ENCODE peak calls at places on chromosomes 11 and 22, in nine cellular contexts. One of them, this sample, is unnamed.

GRCh38 chr11:103894673-103895072 is 141.8 kb upstream of the DDI1 start:
- DNase-seq in renal cortical epithelial cell: no peak
- DNase-seq in osteocyte: no peak
- DNase-seq in nucleus accumbens: no peak
- DNase-seq in dermis blood vessel endothelial cell: no peak
- DNase-seq in GM12865: no peak
- DNase-seq in NCI-H774: no peak
- DNase-seq in WTC11: no peak
- DNase-seq in HEK293T: no peak
- DNase-seq in this sample: no peak

GRCh38 chr22:49321477-49322055 is 506.1 kb downstream of the BRD1 start:
- DNase-seq in GM12865: no peak
- DNase-seq in HEK293T: no peak
- DNase-seq in nucleus accumbens: no peak
- DNase-seq in NCI-H774: no peak
- DNase-seq in osteocyte: peak
- DNase-seq in WTC11: no peak
- DNase-seq in dermis blood vessel endothelial cell: no peak
- DNase-seq in renal cortical epithelial cell: no peak
- DNase-seq in this sample: no peak

GRCh38 chr22:46219650-46220049 is 30.4 kb downstream of the CDPF1 start:
- DNase-seq in osteocyte: no peak
- DNase-seq in HEK293T: no peak
- DNase-seq in nucleus accumbens: no peak
- DNase-seq in renal cortical epithelial cell: no peak
- DNase-seq in WTC11: no peak
- DNase-seq in dermis blood vessel endothelial cell: no peak
- DNase-seq in NCI-H774: peak
- DNase-seq in GM12865: peak
- DNase-seq in this sample: no peak

GRCh38 chr22:48761546-48761945 is 1066.1 kb downstream of the BRD1 start:
- DNase-seq in osteocyte: peak
- DNase-seq in WTC11: peak
- DNase-seq in renal cortical epithelial cell: no peak
- DNase-seq in dermis blood vessel endothelial cell: no peak
- DNase-seq in NCI-H774: no peak
- DNase-seq in nucleus accumbens: no peak
- DNase-seq in HEK293T: no peak
- DNase-seq in GM12865: no peak
- DNase-seq in this sample: no peak

GRCh38 chr11:10938650-10939387 is 81.0 kb upstream of the ZBED5 start:
- DNase-seq in osteocyte: no peak
- DNase-seq in renal cortical epithelial cell: no peak
- DNase-seq in HEK293T: no peak
- DNase-seq in nucleus accumbens: no peak
- DNase-seq in WTC11: no peak
- DNase-seq in GM12865: no peak
- DNase-seq in dermis blood vessel endothelial cell: no peak
- DNase-seq in NCI-H774: no peak
- DNase-seq in this sample: no peak

GRCh38 chr11:62142043-62142375 is 18.2 kb downstream of the INCENP start:
- DNase-seq in renal cortical epithelial cell: no peak
- DNase-seq in nucleus accumbens: no peak
- DNase-seq in osteocyte: peak
- DNase-seq in GM12865: no peak
- DNase-seq in dermis blood vessel endothelial cell: no peak
- DNase-seq in NCI-H774: no peak
- DNase-seq in HEK293T: no peak
- DNase-seq in WTC11: no peak
- DNase-seq in this sample: no peak

GRCh38 chr11:120168960-120169681 is 31.2 kb upstream of the TRIM29 start:
- DNase-seq in dermis blood vessel endothelial cell: peak
- DNase-seq in renal cortical epithelial cell: no peak
- DNase-seq in NCI-H774: peak
- DNase-seq in GM12865: peak
- DNase-seq in osteocyte: peak
- DNase-seq in WTC11: peak
- DNase-seq in nucleus accumbens: no peak
- DNase-seq in HEK293T: peak
- DNase-seq in this sample: no peak

GRCh38 chr11:72634472-72635095 is 39.6 kb downstream of the PDE2A start:
- DNase-seq in NCI-H774: no peak
- DNase-seq in nucleus accumbens: no peak
- DNase-seq in HEK293T: no peak
- DNase-seq in WTC11: no peak
- DNase-seq in renal cortical epithelial cell: no peak
- DNase-seq in GM12865: no peak
- DNase-seq in dermis blood vessel endothelial cell: peak
- DNase-seq in osteocyte: no peak
- DNase-seq in this sample: no peak

GRCh38 chr11:120137611-120138521 is at the start of gene TRIM29:
- DNase-seq in WTC11: no peak
- DNase-seq in NCI-H774: no peak
- DNase-seq in nucleus accumbens: no peak
- DNase-seq in GM12865: no peak
- DNase-seq in dermis blood vessel endothelial cell: no peak
- DNase-seq in HEK293T: no peak
- DNase-seq in renal cortical epithelial cell: peak
- DNase-seq in osteocyte: peak
- DNase-seq in this sample: no peak

GRCh38 chr22:48258841-48259240 is 1496.4 kb downstream of the TBC1D22A start:
- DNase-seq in GM12865: no peak
- DNase-seq in HEK293T: no peak
- DNase-seq in NCI-H774: no peak
- DNase-seq in renal cortical epithelial cell: no peak
- DNase-seq in dermis blood vessel endothelial cell: no peak
- DNase-seq in osteocyte: no peak
- DNase-seq in nucleus accumbens: no peak
- DNase-seq in WTC11: no peak
- DNase-seq in this sample: no peak

GRCh38 chr11:1292644-1293618 is 16.5 kb downstream of the TOLLIP start:
- DNase-seq in WTC11: no peak
- DNase-seq in renal cortical epithelial cell: no peak
- DNase-seq in osteocyte: no peak
- DNase-seq in HEK293T: no peak
- DNase-seq in NCI-H774: no peak
- DNase-seq in nucleus accumbens: no peak
- DNase-seq in GM12865: no peak
- DNase-seq in dermis blood vessel endothelial cell: peak
- DNase-seq in this sample: no peak

GRCh38 chr22:50600967-50601668 is 525 bp downstream of the MAPK8IP2 start:
- DNase-seq in renal cortical epithelial cell: no peak
- DNase-seq in GM12865: no peak
- DNase-seq in dermis blood vessel endothelial cell: no peak
- DNase-seq in WTC11: no peak
- DNase-seq in nucleus accumbens: no peak
- DNase-seq in NCI-H774: no peak
- DNase-seq in HEK293T: peak
- DNase-seq in osteocyte: no peak
- DNase-seq in this sample: no peak

GRCh38 chr11:32173977-32174376 is 83.1 kb downstream of the RCN1 start:
- DNase-seq in HEK293T: no peak
- DNase-seq in renal cortical epithelial cell: no peak
- DNase-seq in WTC11: no peak
- DNase-seq in NCI-H774: no peak
- DNase-seq in GM12865: no peak
- DNase-seq in nucleus accumbens: no peak
- DNase-seq in dermis blood vessel endothelial cell: no peak
- DNase-seq in osteocyte: no peak
- DNase-seq in this sample: no peak

GRCh38 chr22:38016182-38017078 is 32.1 kb upstream of the SOX10 start:
- DNase-seq in GM12865: no peak
- DNase-seq in NCI-H774: no peak
- DNase-seq in dermis blood vessel endothelial cell: peak
- DNase-seq in WTC11: no peak
- DNase-seq in osteocyte: no peak
- DNase-seq in HEK293T: no peak
- DNase-seq in renal cortical epithelial cell: no peak
- DNase-seq in nucleus accumbens: no peak
- DNase-seq in this sample: no peak

This sample was measured in NCI-H1417 treated with DMSO at 0.1 percent for 48 hours.